ENCODE peak calls at places on chromosomes 12 and 14, in four cellular contexts. U is HepG2, L is K562, N is Panc1. D is an unnamed sample.

GRCh38 chr12:51381226-51382079 is 9.8 kb downstream of the GALNT6 start:
- DNase-seq in U (no peak), L (no peak), N (no peak), D (no peak)

GRCh38 chr14:92780444-92780843 is 13.7 kb upstream of the GOLGA5 start:
- DNase-seq in N (no peak), L (no peak), U (no peak), D (no peak)

GRCh38 chr14:27995688-27996087 is 770.9 kb upstream of the FOXG1 start:
- DNase-seq in U (no peak), N (no peak), L (no peak), D (no peak)

GRCh38 chr14:23629831-23630396 is 6.2 kb upstream of the DHRS2 start:
- DNase-seq in N (no peak), L (no peak), U (no peak), D (no peak)

GRCh38 chr14:77843155-77843554 is 43.2 kb downstream of the ADCK1 start:
- DNase-seq in L (no peak), U (no peak), N (no peak), D (no peak)

GRCh38 chr14:83467811-83468210 is 1934.2 kb upstream of the SEL1L start:
- DNase-seq in N (no peak), U (no peak), L (no peak), D (no peak)

GRCh38 chr14:23124337-23124954 is 5.4 kb upstream of the CEBPE start:
- DNase-seq in N (no peak), L (no peak), U (no peak), D (no peak)

GRCh38 chr12:76312314-76312713 is 35.9 kb downstream of the BBS10 start:
- DNase-seq in N (no peak), L (no peak), U (no peak), D (no peak)

GRCh38 chr14:90087433-90087832 is 25.6 kb downstream of the KCNK13 start:
- DNase-seq in N (no peak), L (no peak), U (peak), D (no peak)

GRCh38 chr14:68756071-68756481 is 36.8 kb downstream of the ZFP36L1 start:
- DNase-seq in L (no peak), U (no peak), N (no peak), D (no peak)

GRCh38 chr14:24938593-24938992 is 111.4 kb downstream of the STXBP6 start:
- DNase-seq in U (no peak), N (no peak), L (no peak), D (no peak)

GRCh38 chr12:23458640-23459039 is 490.8 kb downstream of the SOX5 start:
- DNase-seq in N (no peak), U (no peak), L (no peak), D (no peak)

GRCh38 chr12:105523164-105524057 is 192.9 kb downstream of the C12orf75 start:
- DNase-seq in N (no peak), U (no peak), L (no peak), D (no peak)

GRCh38 chr12:55780695-55781094 is 36.8 kb downstream of the SARNP start:
- DNase-seq in N (no peak), U (no peak), L (no peak), D (no peak)

GRCh38 chr12:121579190-121579791 is 1.5 kb downstream of the KDM2B start:
- DNase-seq in L (peak), N (no peak), U (no peak), D (no peak)

GRCh38 chr12:121937654-121938053 is 19.3 kb downstream of the CFAP251 start:
- DNase-seq in N (no peak), U (no peak), L (no peak), D (no peak)

GRCh38 chr12:129844662-129845061 is 59.2 kb downstream of the TMEM132D start:
- DNase-seq in N (no peak), L (no peak), U (no peak), D (no peak)

GRCh38 chr14:63508033-63508432 is 35.1 kb downstream of the PPP2R5E start:
- DNase-seq in U (peak), N (no peak), L (no peak), D (no peak)

GRCh38 chr12:32448581-32448980 is 49.2 kb downstream of the FGD4 start:
- DNase-seq in U (no peak), N (no peak), L (no peak), D (no peak)

GRCh38 chr14:64266206-64266605 is 28.0 kb downstream of the ESR2 start:
- DNase-seq in N (no peak), L (no peak), U (no peak), D (no peak)

GRCh38 chr12:122215789-122216188 is 10.1 kb downstream of the DIABLO start:
- DNase-seq in U (no peak), L (no peak), N (no peak), D (no peak)

GRCh38 chr12:20415013-20415412 is 46.7 kb downstream of the PDE3A start:
- DNase-seq in U (no peak), N (no peak), L (no peak), D (no peak)

GRCh38 chr14:67446371-67447032 is 34.5 kb upstream of the PLEK2 start:
- DNase-seq in L (no peak), U (no peak), N (no peak), D (no peak)

GRCh38 chr14:51726166-51726899 is 74.6 kb downstream of the FRMD6 start:
- DNase-seq in N (no peak), U (no peak), L (no peak), D (no peak)

GRCh38 chr14:95876769-95877490 is at the start of gene TUNAR:
- DNase-seq in N (no peak), U (no peak), L (no peak), D (no peak)

DNA sequence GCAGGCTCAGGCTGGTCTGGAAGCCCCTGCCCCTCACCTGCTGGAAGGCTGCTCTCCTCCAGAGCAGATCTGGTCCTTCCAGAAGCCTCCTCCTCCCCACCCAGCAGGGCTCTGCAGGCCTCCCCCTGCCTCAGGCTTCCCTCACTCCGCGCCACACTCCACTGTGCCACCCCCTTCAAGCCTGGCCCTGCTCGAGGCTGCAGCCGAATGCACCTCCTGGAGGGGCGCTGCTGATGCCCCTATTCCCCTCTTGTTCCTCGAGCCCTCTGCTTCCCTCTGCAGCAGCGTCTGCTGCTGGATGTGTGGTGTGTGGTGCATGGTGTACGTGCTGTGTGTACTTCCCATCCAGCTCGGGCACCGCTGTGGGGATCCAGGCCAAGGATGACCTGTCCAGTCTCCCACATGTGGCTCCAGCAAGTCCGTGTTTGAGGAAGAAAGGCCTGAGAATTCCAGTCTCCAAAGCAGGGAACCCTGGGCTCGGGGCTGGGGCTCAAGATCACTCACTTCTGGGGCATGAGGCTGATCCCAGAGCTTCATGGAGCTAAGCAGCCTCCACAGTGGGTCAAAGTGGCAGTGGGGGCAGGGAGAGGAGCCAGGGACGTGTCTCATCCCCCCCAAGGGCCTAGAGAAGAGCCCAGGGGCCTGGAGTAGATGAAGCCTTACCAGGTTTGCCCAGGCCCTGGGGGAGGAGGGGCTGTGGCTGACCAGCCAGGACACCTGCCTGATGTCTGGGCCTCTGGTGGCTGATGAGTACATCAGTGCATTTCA is 136.0 kb upstream of the C14orf180 start:
- DNase-seq in N (no peak), U (no peak), L (no peak), D (no peak)
- TF ChIP-seq TCF7L2 in N (no peak), U (no peak), L (no peak), D (no peak)

GRCh38 chr14:50011242-50011641 is 105.1 kb downstream of the VCPKMT start:
- DNase-seq in L (no peak), N (no peak), U (no peak), D (no peak)

GRCh38 chr14:50013198-50013918 is 103.0 kb downstream of the VCPKMT start:
- DNase-seq in U (peak), N (no peak), L (no peak), D (peak)

GRCh38 chr14:50010752-50011151 is 105.6 kb downstream of the VCPKMT start:
- DNase-seq in N (no peak), U (no peak), L (no peak), D (no peak)

GRCh38 chr14:50013934-50014333 is 102.4 kb downstream of the VCPKMT start:
- DNase-seq in N (no peak), U (no peak), L (no peak), D (no peak)

GRCh38 chr14:50012644-50013043 is 103.7 kb downstream of the VCPKMT start:
- DNase-seq in L (no peak), U (no peak), N (no peak), D (no peak)
- TF ChIP-seq SIN3A in L (no peak), U (no peak), N (no peak), D (no peak)

GRCh38 chr12:110281549-110282342 is 699 bp downstream of the ATP2A2 start:
- DNase-seq in U (no peak), N (no peak), L (no peak), D (no peak)
- TF ChIP-seq TCF7L2 in U (no peak), N (no peak), L (no peak), D (no peak)

GRCh38 chr12:57899010-57899662 is 42.2 kb upstream of the ATP23 start:
- DNase-seq in U (no peak), L (no peak), N (no peak), D (no peak)

GRCh38 chr12:57904848-57905811 is 36.2 kb upstream of the ATP23 start:
- DNase-seq in U (peak), L (peak), N (peak), D (peak)

GRCh38 chr12:57905812-57906475 is 35.4 kb upstream of the ATP23 start:
- DNase-seq in N (no peak), U (no peak), L (no peak), D (no peak)

GRCh38 chr12:57904426-57904825 is 36.9 kb upstream of the ATP23 start:
- DNase-seq in N (no peak), U (no peak), L (no peak), D (no peak)

DNA sequence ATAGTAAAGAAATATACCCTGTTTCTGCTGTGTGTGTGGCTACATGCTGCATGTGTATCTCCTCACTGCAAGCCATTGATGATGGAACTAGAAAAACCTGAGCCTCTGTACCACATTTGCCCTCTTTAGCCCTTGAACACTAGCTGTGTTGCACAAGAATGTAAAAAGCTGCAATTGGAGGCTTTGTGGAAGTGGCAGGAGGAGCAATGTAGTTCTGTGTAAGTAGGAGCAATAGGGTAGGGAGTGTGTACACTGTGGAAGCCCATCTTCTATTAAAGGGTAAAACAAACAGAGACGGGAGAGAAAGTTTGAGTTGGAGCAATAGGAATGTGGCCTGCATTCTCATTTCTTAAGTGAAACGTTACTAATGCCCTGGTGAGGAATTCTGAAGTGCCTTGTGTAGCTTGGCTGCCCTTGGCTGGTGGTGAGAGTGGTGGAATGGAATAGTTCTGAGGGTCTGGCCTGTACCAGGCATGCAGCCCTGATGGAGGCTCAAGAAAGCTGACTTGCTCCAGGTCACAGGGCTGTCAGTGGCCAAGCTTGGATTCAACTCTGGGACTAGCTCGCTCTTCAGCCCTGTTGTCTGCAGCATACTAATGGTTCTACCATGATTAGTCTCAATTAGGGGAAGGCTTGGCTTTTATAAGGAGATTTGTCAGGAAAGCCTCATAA is 38.9 kb upstream of the ATP23 start:
- DNase-seq in L (no peak), N (no peak), U (peak), D (no peak)
- TF ChIP-seq SIN3A in L (no peak), N (no peak), U (no peak), D (no peak)

GRCh38 chr12:452667-453210 is 7.0 kb upstream of the B4GALNT3 start:
- DNase-seq in U (no peak), N (no peak), L (peak), D (no peak)
- TF ChIP-seq TCF7L2 in U (no peak), N (no peak), L (no peak), D (no peak)

GRCh38 chr14:103136388-103137271 is 13.4 kb downstream of the TNFAIP2 start:
- DNase-seq in U (no peak), L (peak), N (peak), D (peak)
- TF ChIP-seq SIN3A in U (no peak), L (no peak), N (no peak), D (no peak)

GRCh38 chr14:21219120-21219519 is 50.1 kb downstream of the HNRNPC start:
- DNase-seq in L (no peak), U (no peak), N (no peak), D (no peak)
- TF ChIP-seq TCF7L2 in L (no peak), U (no peak), N (no peak), D (no peak)

GRCh38 chr14:54652188-54652889 is 85.4 kb downstream of the SAMD4A start:
- DNase-seq in N (peak), U (peak), L (no peak), D (peak)
- TF ChIP-seq SIN3A in N (no peak), U (no peak), L (no peak), D (peak)

GRCh38 chr12:64943686-64944085 is 119.2 kb downstream of the TBC1D30 start:
- DNase-seq in N (no peak), U (no peak), L (no peak), D (no peak)

GRCh38 chr12:64951944-64952343 is 127.5 kb downstream of the TBC1D30 start:
- DNase-seq in L (no peak), U (no peak), N (no peak), D (no peak)

GRCh38 chr12:64950899-64951298 is 126.5 kb downstream of the TBC1D30 start:
- DNase-seq in N (no peak), L (no peak), U (no peak), D (no peak)

DNA sequence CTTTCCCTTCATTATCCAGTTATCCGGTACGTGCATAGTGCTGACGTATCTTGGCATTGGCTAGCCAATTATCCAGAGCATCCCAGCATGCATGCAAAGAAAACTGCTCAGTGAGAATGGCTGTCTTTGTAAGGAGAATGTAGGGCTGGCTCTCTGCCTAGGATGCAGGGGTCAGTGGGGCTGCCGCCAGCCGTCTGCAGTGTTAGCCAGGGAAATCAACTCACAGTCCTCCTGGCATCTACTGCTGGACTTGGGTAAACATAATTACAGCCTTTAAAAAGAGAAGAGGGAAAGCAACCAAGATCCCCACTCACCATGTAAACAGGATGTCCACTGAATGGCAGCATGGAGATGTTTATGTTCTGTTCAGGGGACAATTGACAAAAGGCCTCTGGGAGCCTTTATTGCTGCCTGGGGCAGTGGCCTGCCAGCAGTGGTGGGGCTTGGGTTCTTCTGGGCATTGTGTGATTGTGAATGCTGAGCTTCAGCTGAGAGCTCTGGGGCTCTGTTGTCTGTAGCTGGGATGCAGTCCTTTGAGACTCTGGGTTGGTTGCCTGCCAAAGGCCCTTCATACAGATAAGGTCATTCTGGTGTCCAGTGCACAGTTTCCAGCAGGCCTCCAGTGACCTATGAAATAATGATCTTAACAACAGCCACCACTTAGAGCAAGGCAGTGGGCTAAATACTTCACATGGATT is 121.8 kb downstream of the TBC1D30 start:
- DNase-seq in L (no peak), N (no peak), U (no peak), D (no peak)
- TF ChIP-seq TCF7L2 in L (no peak), N (peak), U (no peak), D (no peak)